ENCODE peak calls at places on chromosomes 4 and X, in five cellular contexts. J, U, Y, P and B are unnamed samples.

GRCh38 chrX:138128025-138128671 is 562.2 kb downstream of the ZIC3 start:
- DNase-seq in J (no peak), U (no peak), Y (no peak), P (no peak), B (no peak)

GRCh38 chrX:4547218-4547836 is 833.9 kb upstream of the PRKX start:
- DNase-seq in J (peak), U (peak), Y (no peak), P (peak), B (peak)

GRCh38 chr4:1452431-1453051 is 46.3 kb upstream of the NKX1-1 start:
- DNase-seq in J (no peak), U (no peak), Y (no peak), P (no peak), B (no peak)

GRCh38 chr4:181877329-181877848 is 365.8 kb upstream of the TENM3 start:
- DNase-seq in J (no peak), U (no peak), Y (no peak), P (no peak), B (no peak)

GRCh38 chr4:10212400-10212799 is 95.8 kb upstream of the WDR1 start:
- DNase-seq in J (no peak), U (no peak), Y (no peak), P (no peak), B (no peak)

GRCh38 chr4:149291463-149291862 is 524.2 kb downstream of the IQCM start:
- DNase-seq in J (no peak), U (peak), Y (no peak), P (no peak), B (no peak)

GRCh38 chrX:123962006-123962485 is 540 bp downstream of the STAG2 start:
- DNase-seq in J (no peak), U (no peak), Y (no peak), P (no peak), B (no peak)

GRCh38 chrX:3286196-3286920 is 60.1 kb downstream of the MXRA5 start:
- DNase-seq in J (no peak), U (no peak), Y (no peak), P (no peak), B (no peak)

GRCh38 chrX:69262036-69262905 is 97.0 kb upstream of the PJA1 start:
- DNase-seq in J (no peak), U (no peak), Y (no peak), P (peak), B (no peak)

GRCh38 chrX:101108293-101108692 is 10.3 kb downstream of the CENPI start:
- DNase-seq in J (no peak), U (no peak), Y (no peak), P (no peak), B (no peak)

GRCh38 chr4:67452100-67452887 is 93.0 kb downstream of the CENPC start:
- DNase-seq in J (no peak), U (no peak), Y (no peak), P (no peak), B (no peak)

GRCh38 chr4:158130204-158130603 is 42.6 kb downstream of the GASK1B start:
- DNase-seq in J (no peak), U (no peak), Y (no peak), P (no peak), B (no peak)

GRCh38 chr4:84908876-84909275 is 57.6 kb downstream of the WDFY3 start:
- DNase-seq in J (no peak), U (no peak), Y (no peak), P (no peak), B (no peak)

GRCh38 chr4:87839309-87839946 is 6.7 kb downstream of the MEPE start:
- DNase-seq in J (no peak), U (no peak), Y (no peak), P (peak), B (no peak)

GRCh38 chr4:110515676-110516075 is 39.7 kb downstream of the ENPEP start:
- DNase-seq in J (no peak), U (no peak), Y (no peak), P (no peak), B (no peak)

GRCh38 chr4:2075171-2075986 is 16.3 kb downstream of the NAT8L start:
- DNase-seq in J (no peak), U (no peak), Y (no peak), P (no peak), B (peak)

GRCh38 chr4:2089222-2089621 is 30.1 kb downstream of the NAT8L start:
- DNase-seq in J (no peak), U (no peak), Y (no peak), P (no peak), B (no peak)

GRCh38 chr4:107213410-107213809 is 177.3 kb upstream of the DKK2 start:
- DNase-seq in J (no peak), U (no peak), Y (no peak), P (no peak), B (no peak)

GRCh38 chrX:54640721-54641120 is 110.7 kb downstream of the GNL3L start:
- DNase-seq in J (no peak), U (no peak), Y (no peak), P (no peak), B (no peak)

GRCh38 chr4:184778325-184778724 is 44.4 kb upstream of the CENPU start:
- DNase-seq in J (no peak), U (no peak), Y (no peak), P (no peak), B (no peak)
- TF ChIP-seq POLR2AphosphoS5 in J (no peak), U (no peak), Y (no peak), P (peak), B (no peak)

GRCh38 chr4:48017108-48017527 is 546 bp downstream of the NIPAL1 start:
- DNase-seq in J (peak), U (peak), Y (peak), P (peak), B (peak)
- H3K4me3 ChIP-seq in J (peak), U (peak), Y (peak), P (peak), B (peak)

DNA sequence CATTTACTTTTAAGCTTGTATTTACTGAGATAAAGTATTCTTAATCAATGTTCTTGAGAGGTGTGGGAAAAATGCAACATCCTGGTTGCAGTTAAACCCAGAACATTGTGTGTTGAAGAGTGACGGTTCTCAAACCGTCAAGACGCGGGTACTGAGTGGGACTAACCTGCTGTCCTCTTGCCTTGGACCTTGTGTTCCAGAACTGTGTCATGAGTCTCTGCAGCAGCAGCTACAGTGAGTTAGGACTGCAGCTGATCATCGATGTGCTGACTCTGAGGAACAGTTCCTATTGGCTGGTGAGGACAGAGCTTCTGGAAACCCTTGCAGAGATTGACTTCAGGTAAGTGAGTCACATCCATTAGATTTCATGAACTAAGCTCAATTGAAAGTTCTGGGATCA is 59.7 kb downstream of the HTT start:
- DNase-seq in J (no peak), U (no peak), Y (no peak), P (no peak), B (no peak)
- TF ChIP-seq POLR2AphosphoS5 in J (no peak), U (no peak), Y (no peak), P (no peak), B (no peak)

GRCh38 chrX:130902446-130902782 is 595 bp downstream of the ENOX2 start:
- DNase-seq in J (no peak), U (no peak), Y (no peak), P (no peak), B (no peak)

GRCh38 chrX:130902783-130903613 is at the start of gene ENOX2:
- DNase-seq in J (peak), U (peak), Y (peak), P (peak), B (peak)

GRCh38 chrX:130909469-130910136 is 6.6 kb upstream of the ENOX2 start:
- DNase-seq in J (no peak), U (no peak), Y (no peak), P (no peak), B (no peak)

DNA sequence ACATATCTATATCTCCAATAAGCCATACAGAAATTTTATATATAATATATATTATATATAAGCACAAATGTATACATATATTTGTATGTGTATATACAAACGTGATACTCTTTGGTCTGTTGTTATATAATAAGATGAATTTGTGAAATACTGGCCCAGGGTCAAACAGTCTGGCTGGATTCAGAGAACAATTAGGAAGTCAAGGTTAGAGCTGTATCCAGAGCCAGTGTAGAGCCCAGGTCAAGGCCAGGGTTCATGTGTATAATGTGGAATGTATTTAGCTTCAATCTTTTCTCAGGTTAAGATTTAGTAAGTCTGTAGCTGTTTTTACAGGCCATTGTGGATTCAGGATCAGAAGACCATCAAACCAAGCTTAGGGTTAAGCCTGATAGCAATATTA is 3.8 kb upstream of the ENOX2 start:
- DNase-seq in J (no peak), U (no peak), Y (no peak), P (no peak), B (no peak)
- H3K4me3 ChIP-seq in J (no peak), U (no peak), Y (no peak), P (no peak), B (no peak)

GRCh38 chrX:41050359-41050758 is 34.9 kb upstream of the USP9X start:
- DNase-seq in J (no peak), U (no peak), Y (no peak), P (no peak), B (no peak)

GRCh38 chrX:41043950-41044349 is 41.3 kb upstream of the USP9X start:
- DNase-seq in J (no peak), U (no peak), Y (no peak), P (no peak), B (no peak)

GRCh38 chrX:41051303-41051702 is 33.9 kb upstream of the USP9X start:
- DNase-seq in J (no peak), U (no peak), Y (no peak), P (no peak), B (no peak)

GRCh38 chrX:41047878-41048534 is 37.2 kb upstream of the USP9X start:
- DNase-seq in J (no peak), U (peak), Y (no peak), P (no peak), B (no peak)

DNA sequence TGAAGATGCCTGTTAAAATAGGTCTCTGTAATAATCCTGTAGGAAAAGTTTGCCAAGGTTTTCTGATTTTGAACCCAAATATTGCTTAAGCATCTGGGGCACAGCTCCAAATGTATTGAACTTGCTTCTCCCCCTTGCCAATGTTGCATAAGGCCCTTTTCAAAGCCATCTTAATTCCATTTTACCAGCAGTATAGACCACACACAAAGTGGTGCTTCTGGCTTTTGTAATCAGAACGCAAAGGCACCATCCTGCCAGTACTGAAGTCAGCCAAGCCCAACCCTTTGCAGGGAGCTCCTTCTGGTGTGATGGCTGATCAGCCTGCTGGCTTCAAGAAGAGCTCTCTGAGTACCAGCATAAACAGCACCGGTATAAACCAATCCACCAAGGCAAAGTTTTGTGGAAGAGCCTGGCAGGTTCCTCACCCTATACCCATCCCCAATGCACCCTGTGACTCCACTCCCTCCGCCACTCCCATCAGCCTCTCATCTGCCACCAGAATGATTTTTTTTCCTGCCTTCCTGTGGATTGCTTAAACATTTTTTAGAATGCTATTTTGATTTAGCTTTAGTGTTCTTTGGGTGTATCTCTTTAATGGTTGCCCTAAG is 39.2 kb upstream of the USP9X start:
- DNase-seq in J (no peak), U (peak), Y (no peak), P (no peak), B (no peak)
- TF ChIP-seq POLR2AphosphoS5 in J (no peak), U (no peak), Y (no peak), P (no peak), B (no peak)

GRCh38 chr4:70613182-70613892 is 15.2 kb upstream of the ENAM start:
- DNase-seq in J (no peak), U (no peak), Y (no peak), P (no peak), B (no peak)
- H3K4me3 ChIP-seq in J (peak), U (no peak), Y (peak), P (no peak), B (peak)

GRCh38 chr4:164381859-164382258 is 372.1 kb upstream of the SMIM31 start:
- DNase-seq in J (no peak), U (no peak), Y (no peak), P (no peak), B (no peak)

GRCh38 chr4:164379694-164380093 is 374.2 kb upstream of the SMIM31 start:
- DNase-seq in J (no peak), U (no peak), Y (no peak), P (no peak), B (no peak)

GRCh38 chr4:164384416-164384815 is 369.5 kb upstream of the SMIM31 start:
- DNase-seq in J (no peak), U (no peak), Y (no peak), P (no peak), B (no peak)

GRCh38 chr4:164383187-164384181 is 370.4 kb upstream of the SMIM31 start:
- DNase-seq in J (no peak), U (no peak), Y (no peak), P (no peak), B (peak)
- TF ChIP-seq POLR2AphosphoS5 in J (no peak), U (no peak), Y (no peak), P (no peak), B (no peak)

GRCh38 chr4:40623707-40624106 is 6.0 kb downstream of the RBM47 start:
- DNase-seq in J (no peak), U (no peak), Y (no peak), P (no peak), B (no peak)

GRCh38 chr4:40622913-40623312 is 6.8 kb downstream of the RBM47 start:
- DNase-seq in J (peak), U (no peak), Y (no peak), P (no peak), B (no peak)

GRCh38 chr4:40621229-40621591 is 8.5 kb downstream of the RBM47 start:
- DNase-seq in J (no peak), U (no peak), Y (no peak), P (no peak), B (no peak)

GRCh38 chr4:40619600-40619999 is 10.1 kb downstream of the RBM47 start:
- DNase-seq in J (no peak), U (no peak), Y (peak), P (no peak), B (no peak)

DNA sequence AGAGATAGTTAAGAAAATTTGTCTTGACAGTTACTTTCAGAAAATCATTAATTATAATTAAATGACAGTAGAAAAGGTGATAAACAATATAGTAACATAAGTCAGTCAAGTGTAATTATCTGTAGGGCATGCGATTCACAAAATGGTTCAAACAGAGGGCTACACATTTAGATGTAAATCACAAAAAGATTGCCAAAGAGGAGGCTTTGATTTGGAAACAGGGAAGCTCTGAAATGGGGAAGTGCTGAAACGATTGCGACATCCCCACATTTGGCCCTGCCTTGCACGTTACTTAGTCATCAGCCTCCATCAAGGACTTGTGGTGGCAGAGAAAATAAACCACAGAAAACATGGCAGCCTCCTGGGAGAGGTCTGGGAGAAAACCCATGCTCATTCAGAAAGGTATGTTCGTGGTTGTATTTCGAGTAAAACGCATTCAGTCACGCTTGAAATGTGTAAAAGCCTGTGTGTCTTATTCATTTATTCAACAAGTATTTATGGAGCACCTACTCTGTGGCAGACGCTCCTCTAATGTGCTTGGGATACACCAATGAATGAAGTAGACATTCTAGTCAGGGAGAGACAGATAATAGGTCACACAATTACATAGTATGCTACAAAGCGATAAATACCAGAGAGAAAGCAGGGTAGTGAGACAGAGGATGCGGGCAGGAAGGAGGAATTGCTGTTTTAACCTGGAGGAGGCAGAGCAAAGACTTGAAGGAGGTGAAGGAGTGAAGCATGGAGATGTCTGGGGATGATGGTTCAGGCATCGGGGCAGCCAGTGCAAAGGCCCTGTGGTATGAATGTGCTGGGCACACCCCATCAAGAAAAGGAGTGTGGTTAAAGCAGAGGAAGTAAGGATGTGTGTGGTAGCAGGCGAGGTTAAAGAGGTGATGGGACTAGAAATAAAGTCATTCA is 7.8 kb downstream of the RBM47 start:
- DNase-seq in J (peak), U (peak), Y (peak), P (peak), B (peak)
- H3K4me3 ChIP-seq in J (no peak), U (no peak), Y (no peak), P (no peak), B (no peak)

GRCh38 chr4:146368209-146368608 is 153.5 kb downstream of the SLC10A7 start:
- DNase-seq in J (no peak), U (no peak), Y (no peak), P (no peak), B (no peak)
- TF ChIP-seq POLR2AphosphoS5 in J (no peak), U (no peak), Y (no peak), P (no peak), B (no peak)